ENCODE peak calls at places on chromosome 19, in ten cellular contexts. O is uterus, X is cardiac muscle cell, Q is Peyer's patch, J is small intestine, W is hepatocyte, C is upper lobe of right lung, L is left lung, H is colonic mucosa, Y is HCT116. D is an unnamed sample. For H3K9me3 and H3K4me1, the result is how much of the 10 kb centered on the place peaks cover.

GRCh38 chr19:46603752-46604241 is 2.7 kb downstream of the CALM3 start:
- DNase-seq in W (peak), Y (no peak), L (no peak), Q (no peak), O (no peak), X (no peak), C (peak), J (peak), H (no peak), D (no peak)

GRCh38 chr19:53102186-53102585 is 1.0 kb downstream of the ZNF160 start:
- DNase-seq in W (peak), L (no peak), O (no peak), C (no peak), X (no peak), H (no peak), Y (no peak), Q (no peak), J (no peak), D (no peak)

GRCh38 chr19:5642204-5642603 is 19.3 kb downstream of the SAFB start:
- DNase-seq in J (peak), Q (no peak), H (no peak), C (no peak), W (peak), L (no peak), X (no peak), Y (no peak), O (no peak), D (no peak)

GRCh38 chr19:14432817-14433453 is at the start of gene PKN1:
- DNase-seq in C (peak), Y (no peak), X (peak), Q (peak), L (peak), O (peak), W (peak), J (no peak), H (peak), D (no peak)

GRCh38 chr19:39765091-39766076 is 13.3 kb upstream of the LEUTX start:
- DNase-seq in C (no peak), W (peak), X (peak), Y (peak), Q (no peak), J (peak), O (peak), H (peak), L (no peak), D (peak)

GRCh38 chr19:7101498-7102253 is 32.2 kb downstream of the ZNF557 start:
- DNase-seq in H (no peak), J (no peak), C (no peak), Y (no peak), W (no peak), X (no peak), O (no peak), L (no peak), Q (no peak), D (no peak)

GRCh38 chr19:33580645-33581037 is 41.1 kb upstream of the CHST8 start:
- DNase-seq in Y (no peak), W (no peak), C (no peak), L (no peak), O (no peak), X (no peak), H (no peak), Q (no peak), J (no peak), D (no peak)

GRCh38 chr19:6773323-6773931 is 919 bp downstream of the VAV1 start:
- DNase-seq in O (no peak), X (no peak), J (no peak), C (peak), Y (no peak), Q (no peak), H (peak), W (no peak), L (peak), D (no peak)

GRCh38 chr19:8988204-8988603 is 22.0 kb downstream of the MUC16 start:
- DNase-seq in J (no peak), X (no peak), Q (no peak), L (no peak), O (no peak), C (no peak), W (no peak), H (no peak), Y (peak), D (no peak)

GRCh38 chr19:2532252-2533071 is 56.5 kb downstream of the GADD45B start:
- DNase-seq in X (no peak), C (no peak), O (no peak), Q (no peak), Y (peak), J (no peak), H (no peak), W (peak), L (no peak), D (no peak)

GRCh38 chr19:17202249-17202648 is 12.9 kb upstream of the USE1 start:
- DNase-seq in L (no peak), W (peak), H (no peak), X (no peak), Q (no peak), Y (peak), J (no peak), O (no peak), C (no peak), D (no peak)

GRCh38 chr19:3248728-3249315 is 24.4 kb downstream of the CELF5 start:
- DNase-seq in O (no peak), X (no peak), C (no peak), Q (no peak), W (no peak), J (no peak), L (no peak), Y (no peak), H (no peak), D (no peak)

GRCh38 chr19:33530842-33531241 is 9.3 kb upstream of the PEPD start:
- DNase-seq in W (no peak), L (no peak), H (no peak), Q (no peak), X (no peak), C (no peak), J (no peak), Y (no peak), O (no peak), D (no peak)

GRCh38 chr19:52070496-52070895 is 21.9 kb upstream of the ZNF432 start:
- DNase-seq in L (no peak), O (no peak), Q (no peak), W (no peak), C (no peak), J (no peak), Y (no peak), H (no peak), X (no peak), D (no peak)
- H3K9me3 ChIP-seq in L (half or more), O (under half), Q (half or more), W (half or more), C (half or more), J (under half), Y (under half), H (under half), X (under half), D (under half)

GRCh38 chr19:4374451-4375163 is 25.7 kb downstream of the SH3GL1 start:
- DNase-seq in X (no peak), Y (peak), W (peak), H (peak), C (peak), L (peak), J (peak), O (peak), Q (peak), D (peak)

GRCh38 chr19:4375164-4375619 is 25.2 kb downstream of the SH3GL1 start:
- DNase-seq in L (peak), X (peak), Q (peak), W (peak), J (peak), H (peak), O (no peak), Y (no peak), C (peak), D (no peak)

GRCh38 chr19:4375620-4376228 is 24.6 kb downstream of the SH3GL1 start:
- DNase-seq in W (peak), X (no peak), J (peak), Y (no peak), Q (no peak), O (peak), C (no peak), L (no peak), H (no peak), D (no peak)

GRCh38 chr19:4376991-4377781 is 23.2 kb downstream of the SH3GL1 start:
- DNase-seq in H (no peak), Q (no peak), W (no peak), J (peak), C (no peak), L (peak), Y (no peak), O (peak), X (no peak), D (peak)

GRCh38 chr19:4376245-4376990 is 23.9 kb downstream of the SH3GL1 start:
- DNase-seq in H (no peak), Q (no peak), C (no peak), W (no peak), J (no peak), L (no peak), X (no peak), O (no peak), Y (no peak), D (no peak)
- H3K4me1 ChIP-seq in H (under half), Q (under half), C (half or more), W (under half), J (under half), L (half or more), X (under half), O (under half), Y (half or more), D (half or more)

DNA sequence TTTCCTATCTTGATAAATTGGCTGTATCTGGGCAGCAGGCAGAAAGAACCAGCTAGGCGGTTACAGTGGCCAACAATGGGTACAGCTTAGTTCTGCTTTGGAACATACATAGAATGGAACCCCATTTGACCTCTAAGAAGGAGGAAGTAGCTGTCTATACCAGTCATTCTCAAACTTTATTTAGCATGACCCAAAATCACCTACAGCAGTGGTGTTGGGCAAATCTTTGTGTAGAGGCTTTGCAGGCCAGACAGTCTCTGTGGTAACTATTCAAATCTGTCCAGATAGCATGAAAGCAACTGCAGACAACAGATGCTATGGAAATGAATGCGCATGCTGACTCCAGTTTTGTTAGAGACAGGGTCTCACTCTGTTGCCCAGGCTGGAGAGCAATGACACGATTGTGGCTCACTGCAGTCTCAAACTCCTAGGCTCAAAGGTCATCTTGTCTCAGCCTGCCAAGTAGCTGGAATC is 12.0 kb upstream of the KCNC3 start:
- DNase-seq in H (no peak), Q (no peak), Y (no peak), O (no peak), W (no peak), X (no peak), C (no peak), J (no peak), L (no peak), D (no peak)
- H3K4me3 ChIP-seq in H (no peak), Q (no peak), Y (no peak), O (no peak), W (no peak), X (no peak), C (no peak), J (no peak), L (no peak), D (no peak)

DNA sequence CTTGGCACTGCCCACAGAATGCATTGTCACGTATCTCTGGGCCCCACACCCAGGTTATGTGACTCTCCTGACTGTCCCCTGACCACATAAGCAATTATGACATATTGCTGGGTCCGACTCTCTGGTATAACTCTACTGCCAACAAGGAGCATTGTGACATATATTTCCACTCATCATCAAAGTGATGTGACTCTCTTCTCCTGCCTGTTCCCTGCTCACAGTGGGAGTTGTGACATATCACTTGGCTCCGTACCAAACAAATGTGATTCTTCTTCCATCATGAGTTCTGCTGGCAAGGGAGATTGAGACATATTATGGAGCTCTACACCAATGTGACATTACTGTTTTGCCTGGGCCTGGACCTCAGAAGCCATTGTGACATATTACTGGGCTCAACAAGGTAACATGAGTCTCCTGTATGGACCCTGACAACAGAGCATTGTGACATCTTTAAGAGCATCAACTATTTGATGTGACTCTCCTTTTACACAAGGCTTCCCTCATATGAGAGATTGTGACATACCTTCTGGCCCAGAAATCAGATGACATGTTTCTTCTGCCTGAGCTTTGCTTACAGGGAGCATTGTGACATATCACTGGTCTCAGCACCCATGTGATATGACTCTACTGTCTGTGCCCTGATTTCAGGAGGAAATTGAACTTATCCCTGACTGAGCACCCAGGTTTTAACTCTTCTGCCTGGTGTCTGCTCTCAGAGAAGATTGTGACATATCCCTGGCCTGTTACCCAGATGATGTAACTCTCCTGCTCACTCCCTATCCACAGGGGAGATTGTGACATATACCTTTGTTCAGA is 15.7 kb upstream of the ZNF681 start:
- DNase-seq in J (no peak), X (no peak), O (no peak), C (no peak), L (no peak), W (peak), H (no peak), Y (no peak), Q (no peak), D (no peak)
- H3K9me3 ChIP-seq in J (under half), X (under half), O (under half), C (under half), L (under half), W (under half), H (under half), Y (under half), Q (under half), D (under half)

DNA sequence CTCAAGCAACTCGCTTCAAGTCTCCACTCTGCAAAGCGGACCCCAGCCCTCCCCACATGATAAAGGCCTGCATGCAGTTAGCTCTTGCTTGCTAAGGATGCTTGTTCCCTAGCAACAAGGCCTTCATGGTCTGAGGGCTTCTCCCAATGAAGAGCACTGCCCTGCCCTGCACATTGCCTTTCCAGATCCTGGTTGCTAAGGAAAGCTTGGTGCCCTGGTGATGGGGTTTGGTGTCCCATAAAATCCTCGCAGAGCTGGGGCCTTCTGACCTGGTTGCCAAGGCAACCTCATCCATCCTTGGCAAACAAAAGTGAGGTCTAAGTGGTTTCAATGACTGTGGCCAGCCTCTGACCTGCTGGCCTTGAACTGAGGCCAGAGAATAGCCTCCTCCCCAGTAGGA is 5.9 kb downstream of the DBP start:
- DNase-seq in L (no peak), X (no peak), J (peak), H (no peak), W (no peak), Y (no peak), C (no peak), O (no peak), Q (no peak), D (no peak)
- H3K4me1 ChIP-seq in L (half or more), X (under half), J (under half), H (under half), W (under half), Y (under half), C (under half), O (under half), Q (under half), D (half or more)

DNA sequence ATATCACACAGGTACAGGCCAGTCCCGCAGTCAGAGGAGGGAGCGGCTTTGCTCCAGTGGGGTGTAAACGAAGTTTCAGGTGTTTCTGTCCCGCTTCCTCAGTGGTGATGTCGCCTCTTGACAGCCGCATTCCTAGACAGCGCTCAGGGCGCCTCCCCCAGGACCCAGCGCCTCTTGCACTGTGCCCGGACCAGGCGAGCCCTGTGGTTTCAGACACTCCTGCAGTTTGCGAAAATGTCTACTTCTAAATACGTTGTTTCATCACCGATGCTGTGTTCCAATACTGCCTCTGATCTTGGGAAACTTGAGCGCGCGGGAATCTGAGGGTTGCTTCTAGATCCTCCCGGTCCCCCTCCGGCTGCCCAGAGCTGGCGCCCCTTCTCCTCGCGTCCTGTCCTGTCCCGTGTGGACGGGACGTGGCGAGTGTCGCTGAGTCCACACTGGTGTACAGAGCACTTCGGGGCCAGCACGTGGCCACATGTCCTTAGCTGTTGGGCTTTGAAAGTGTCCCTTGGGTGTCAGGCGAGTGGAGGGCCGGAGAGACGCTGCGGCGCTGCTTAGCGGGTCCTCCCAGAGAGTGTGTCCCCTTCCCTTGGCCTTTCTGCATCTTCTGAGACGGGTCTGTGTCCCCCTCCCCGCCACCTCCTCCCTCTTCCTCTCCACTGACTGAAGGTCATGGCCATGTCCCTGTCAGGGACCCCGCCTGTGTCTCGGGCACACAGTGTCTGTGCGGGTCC is 14.6 kb upstream of the RPS15 start:
- DNase-seq in W (no peak), H (no peak), X (no peak), J (no peak), L (no peak), O (no peak), Y (no peak), Q (no peak), C (no peak), D (no peak)
- H3K4me3 ChIP-seq in W (no peak), H (no peak), X (no peak), J (no peak), L (no peak), O (no peak), Y (no peak), Q (no peak), C (no peak), D (no peak)

GRCh38 chr19:21264416-21264815 is 64.8 kb downstream of the ZNF708 start:
- DNase-seq in Y (no peak), Q (no peak), C (no peak), L (no peak), W (no peak), X (no peak), O (no peak), J (no peak), H (no peak), D (no peak)

GRCh38 chr19:21264891-21265290 is 64.3 kb downstream of the ZNF708 start:
- DNase-seq in Q (no peak), W (no peak), J (no peak), L (no peak), X (no peak), C (no peak), H (no peak), O (no peak), Y (no peak), D (no peak)

GRCh38 chr19:21269813-21270212 is 59.4 kb downstream of the ZNF708 start:
- DNase-seq in J (no peak), C (no peak), Y (no peak), H (no peak), O (no peak), X (no peak), Q (no peak), W (no peak), L (no peak), D (no peak)
- H3K9me3 ChIP-seq in J (under half), C (under half), Y (under half), H (under half), O (under half), X (under half), Q (under half), W (under half), L (half or more), D (under half)

GRCh38 chr19:13012390-13012689 is 17.1 kb downstream of the NFIX start:
- DNase-seq in H (no peak), W (no peak), O (no peak), X (no peak), Q (no peak), Y (no peak), L (peak), C (no peak), J (no peak), D (no peak)
- H3K4me1 ChIP-seq in H (under half), W (under half), O (under half), X (under half), Q (under half), Y (under half), L (half or more), C (half or more), J (under half), D (half or more)